ENCODE peak calls at places on chromosomes 11 and 22, in six cellular contexts. C, L, I, D, W and B are unnamed samples.

GRCh38 chr22:17751596-17751995 is 22.7 kb downstream of the BID start:
- DNase-seq in C (no peak), L (no peak), I (no peak), D (no peak), W (no peak), B (no peak)

GRCh38 chr11:65013130-65013691 is 749 bp upstream of the ARL2 start:
- DNase-seq in C (peak), L (peak), I (peak), D (peak), W (peak), B (peak)

GRCh38 chr11:62627718-62628117 is 5.9 kb upstream of the B3GAT3 start:
- DNase-seq in C (no peak), L (no peak), I (no peak), D (no peak), W (no peak), B (no peak)

GRCh38 chr11:76624515-76625379 is 45.8 kb downstream of the LRRC32 start:
- DNase-seq in C (no peak), L (no peak), I (no peak), D (no peak), W (no peak), B (no peak)

GRCh38 chr22:22380098-22381030 is 128.2 kb downstream of the ZNF280B start:
- DNase-seq in C (no peak), L (no peak), I (no peak), D (no peak), W (no peak), B (no peak)

GRCh38 chr22:32333769-32334639 is 23.7 kb upstream of the RFPL3 start:
- DNase-seq in C (no peak), L (no peak), I (no peak), D (no peak), W (no peak), B (no peak)

GRCh38 chr11:7665473-7666291 is 7.6 kb downstream of the CYB5R2 start:
- DNase-seq in C (peak), L (peak), I (peak), D (peak), W (peak), B (no peak)

GRCh38 chr11:41457216-41458014 is 2.0 kb downstream of the LRRC4C start:
- DNase-seq in C (no peak), L (no peak), I (no peak), D (no peak), W (no peak), B (no peak)

GRCh38 chr22:23622634-23623033 is 9.5 kb downstream of the DRICH1 start:
- DNase-seq in C (no peak), L (no peak), I (no peak), D (no peak), W (no peak), B (no peak)

GRCh38 chr11:66720223-66720898 is 8.7 kb downstream of the SPTBN2 start:
- DNase-seq in C (peak), L (no peak), I (peak), D (no peak), W (peak), B (no peak)

GRCh38 chr11:35798423-35798822 is 135.8 kb downstream of the TRIM44 start:
- DNase-seq in C (peak), L (no peak), I (no peak), D (no peak), W (peak), B (no peak)

GRCh38 chr22:50271519-50271970 is 1.4 kb upstream of the MAPK11 start:
- DNase-seq in C (peak), L (peak), I (peak), D (peak), W (peak), B (no peak)

GRCh38 chr22:29722587-29722986 is 2.8 kb downstream of the CABP7 start:
- DNase-seq in C (no peak), L (no peak), I (no peak), D (no peak), W (no peak), B (no peak)

GRCh38 chr11:76156971-76157427 is 49.3 kb downstream of the WNT11 start:
- DNase-seq in C (no peak), L (no peak), I (no peak), D (no peak), W (no peak), B (no peak)

GRCh38 chr11:94861306-94861845 is 93.2 kb downstream of the AMOTL1 start:
- DNase-seq in C (no peak), L (no peak), I (no peak), D (no peak), W (no peak), B (no peak)

GRCh38 chr22:36325163-36326031 is 62.4 kb downstream of the MYH9 start:
- DNase-seq in C (peak), L (no peak), I (peak), D (no peak), W (peak), B (no peak)

GRCh38 chr11:92662580-92662979 is 306.9 kb upstream of the MTNR1B start:
- DNase-seq in C (no peak), L (no peak), I (no peak), D (no peak), W (no peak), B (no peak)

GRCh38 chr22:33328789-33329296 is 270.7 kb upstream of the SYN3 start:
- DNase-seq in C (peak), L (no peak), I (peak), D (no peak), W (peak), B (no peak)

GRCh38 chr11:76629853-76630599 is 40.5 kb downstream of the LRRC32 start:
- DNase-seq in C (peak), L (peak), I (no peak), D (no peak), W (no peak), B (no peak)

GRCh38 chr22:38016182-38017078 is 32.1 kb upstream of the SOX10 start:
- DNase-seq in C (peak), L (no peak), I (no peak), D (peak), W (no peak), B (peak)

GRCh38 chr11:130144721-130145327 is 14.8 kb upstream of the ST14 start:
- DNase-seq in C (no peak), L (no peak), I (peak), D (no peak), W (peak), B (no peak)

GRCh38 chr22:26502688-26503561 is 9.3 kb downstream of the TFIP11 start:
- DNase-seq in C (peak), L (peak), I (peak), D (peak), W (no peak), B (peak)

GRCh38 chr22:38327805-38328204 is 10.6 kb upstream of the CSNK1E start:
- DNase-seq in C (peak), L (peak), I (peak), D (no peak), W (peak), B (no peak)